ENCODE peak calls at places on chromosomes 16 and 17, in seven cellular contexts. R is IMR-90, D is mesenchymal stem cell, W is H9, T is neuronal stem cell, N is H1, L is trophoblast cell. O is an unnamed sample.

GRCh38 chr17:78376161-78376560 is 2.3 kb upstream of the PGS1 start:
- DNase-seq in D (no peak), L (no peak), W (no peak), T (no peak), N (no peak), R (no peak), O (no peak)

GRCh38 chr17:12296120-12296727 is 275.5 kb downstream of the MAP2K4 start:
- DNase-seq in N (peak), L (no peak), D (no peak), T (peak), W (peak), R (peak), O (peak)

GRCh38 chr17:79630120-79630519 is 19.3 kb upstream of the RBFOX3 start:
- DNase-seq in T (no peak), L (no peak), N (peak), R (no peak), W (peak), D (no peak), O (no peak)

GRCh38 chr17:70905796-70906195 is 736.5 kb downstream of the KCNJ2 start:
- DNase-seq in T (no peak), L (no peak), R (peak), D (peak), N (no peak), W (no peak), O (peak)

GRCh38 chr17:36942631-36943125 is 5.4 kb downstream of the LHX1 start:
- DNase-seq in T (no peak), N (no peak), R (no peak), W (peak), D (no peak), L (no peak), O (no peak)

GRCh38 chr17:4604111-4604644 is 19.8 kb downstream of the SMTNL2 start:
- DNase-seq in W (no peak), T (no peak), L (peak), D (peak), N (no peak), R (peak), O (no peak)

GRCh38 chr16:57372372-57373116 is at the start of gene CX3CL1:
- DNase-seq in L (no peak), D (peak), N (peak), W (peak), T (no peak), R (peak), O (peak)

GRCh38 chr16:80671281-80671849 is 130.6 kb downstream of the DYNLRB2 start:
- DNase-seq in W (no peak), R (no peak), D (no peak), N (no peak), L (no peak), T (no peak), O (no peak)

GRCh38 chr17:18008496-18009268 is 30.3 kb downstream of the ATPAF2 start:
- DNase-seq in T (no peak), D (peak), N (no peak), L (peak), R (peak), W (no peak), O (peak)

GRCh38 chr17:62966426-62967110 is 533 bp downstream of the TANC2 start:
- DNase-seq in L (peak), W (peak), D (peak), N (peak), T (peak), R (peak), O (peak)
- H3K4ac ChIP-seq in L (peak), W (no peak), D (peak), N (no peak), T (no peak), R (peak), O (peak)

GRCh38 chr17:62827722-62828498 is 19.8 kb upstream of the MARCHF10 start:
- DNase-seq in L (peak), R (peak), T (no peak), D (peak), W (no peak), N (no peak), O (no peak)
- H2BK120ac ChIP-seq in L (peak), R (peak), T (no peak), D (no peak), W (no peak), N (no peak), O (no peak)

GRCh38 chr16:75256059-75256870 is 4.8 kb upstream of the BCAR1 start:
- DNase-seq in W (peak), N (no peak), D (peak), R (no peak), L (no peak), T (no peak), O (peak)
- H3K4ac ChIP-seq in W (no peak), N (peak), D (peak), R (peak), L (peak), T (peak), O (no peak)

GRCh38 chr17:34365340-34365739 is 2.3 kb upstream of the CCL1 start:
- DNase-seq in T (no peak), D (no peak), L (no peak), N (no peak), R (no peak), W (no peak), O (no peak)
- H2BK120ac ChIP-seq in T (no peak), D (no peak), L (no peak), N (no peak), R (no peak), W (no peak), O (no peak)

DNA sequence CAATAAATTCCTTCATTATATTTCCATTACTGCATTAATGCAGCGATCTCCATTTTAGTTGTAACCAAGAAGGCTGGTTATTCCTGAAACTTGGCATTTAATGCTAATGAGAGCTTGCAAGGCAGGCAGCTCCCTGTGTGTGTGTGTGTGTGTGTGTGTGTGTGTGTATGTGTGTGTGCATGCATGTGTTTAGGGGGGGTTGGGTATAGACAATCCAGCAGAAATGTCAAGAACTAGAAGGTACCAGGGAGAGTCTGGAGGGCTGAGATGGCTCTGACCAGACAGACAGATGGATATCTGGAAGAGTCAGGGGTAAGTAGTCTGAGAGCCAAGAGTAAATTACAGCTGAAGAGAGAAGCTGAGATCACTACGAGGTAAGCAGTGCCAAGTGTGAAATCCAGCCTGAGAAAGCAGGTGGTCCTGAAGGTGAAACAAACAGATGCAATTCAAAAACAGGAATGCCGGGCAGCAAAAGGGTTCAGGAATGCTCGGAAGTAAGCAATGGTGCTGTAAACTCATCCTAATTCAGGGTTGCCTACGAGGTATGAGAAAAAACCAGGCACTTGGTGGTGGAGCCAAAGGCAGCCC is 392.9 kb downstream of the CA10 start:
- DNase-seq in T (no peak), D (no peak), N (no peak), R (no peak), L (no peak), W (no peak), O (no peak)
- H3K4ac ChIP-seq in T (no peak), D (no peak), N (no peak), R (no peak), L (no peak), W (no peak), O (no peak)

GRCh38 chr16:10907757-10908045 is 30.7 kb downstream of the CIITA start:
- DNase-seq in L (no peak), T (no peak), R (no peak), N (no peak), W (no peak), D (no peak), O (no peak)
- H2BK120ac ChIP-seq in L (no peak), T (no peak), R (no peak), N (no peak), W (no peak), D (no peak), O (no peak)

GRCh38 chr16:86048882-86049585 is 150.1 kb downstream of the IRF8 start:
- DNase-seq in N (no peak), T (no peak), W (no peak), L (no peak), R (no peak), D (no peak), O (no peak)
- H3K4ac ChIP-seq in N (no peak), T (no peak), W (no peak), L (no peak), R (no peak), D (no peak), O (no peak)

DNA sequence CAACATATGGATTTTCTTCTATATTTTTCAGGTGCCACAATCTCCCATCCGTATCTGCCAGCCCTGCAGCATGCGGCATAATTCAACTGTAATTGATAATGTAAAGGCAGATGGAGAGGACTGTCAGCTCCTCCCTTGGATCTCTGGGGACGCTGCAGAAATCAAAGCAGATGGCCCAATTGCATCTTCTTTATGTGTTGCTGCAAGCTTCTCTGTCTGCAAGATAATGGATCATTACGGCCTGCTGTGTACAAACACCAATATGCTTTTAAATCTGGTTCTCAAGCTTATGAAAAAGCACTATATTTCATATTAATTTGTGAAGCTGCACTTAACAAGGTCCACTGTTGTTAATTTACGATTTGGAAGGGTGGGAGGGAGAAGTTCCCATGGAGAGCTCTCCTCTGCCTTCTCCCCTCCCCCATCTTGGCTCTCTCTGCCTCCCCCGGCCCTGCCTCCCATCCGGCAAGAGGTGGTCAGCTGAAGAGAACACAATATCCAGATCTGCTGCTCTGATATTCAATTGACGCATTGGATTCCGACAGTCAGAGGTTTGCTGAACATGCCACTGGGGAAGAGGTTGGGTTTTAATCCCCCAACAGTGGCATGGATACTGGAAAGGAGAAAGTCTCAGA is 607.5 kb downstream of the TOX3 start:
- DNase-seq in D (no peak), N (no peak), L (no peak), T (no peak), R (no peak), W (no peak), O (no peak)
- H2BK120ac ChIP-seq in D (no peak), N (no peak), L (no peak), T (no peak), R (peak), W (no peak), O (no peak)

GRCh38 chr16:22660441-22661160 is 149.9 kb downstream of the NPIPB5 start:
- DNase-seq in D (no peak), W (peak), T (no peak), R (no peak), N (no peak), L (no peak), O (no peak)

GRCh38 chr16:22663389-22664064 is 150.4 kb upstream of the HS3ST2 start:
- DNase-seq in W (peak), L (no peak), T (no peak), D (no peak), R (no peak), N (no peak), O (no peak)

GRCh38 chr16:22664132-22664531 is 149.8 kb upstream of the HS3ST2 start:
- DNase-seq in L (no peak), N (no peak), R (no peak), T (no peak), D (no peak), W (peak), O (no peak)

GRCh38 chr16:22659933-22660332 is 149.2 kb downstream of the NPIPB5 start:
- DNase-seq in L (no peak), R (no peak), N (no peak), W (peak), T (no peak), D (no peak), O (no peak)

DNA sequence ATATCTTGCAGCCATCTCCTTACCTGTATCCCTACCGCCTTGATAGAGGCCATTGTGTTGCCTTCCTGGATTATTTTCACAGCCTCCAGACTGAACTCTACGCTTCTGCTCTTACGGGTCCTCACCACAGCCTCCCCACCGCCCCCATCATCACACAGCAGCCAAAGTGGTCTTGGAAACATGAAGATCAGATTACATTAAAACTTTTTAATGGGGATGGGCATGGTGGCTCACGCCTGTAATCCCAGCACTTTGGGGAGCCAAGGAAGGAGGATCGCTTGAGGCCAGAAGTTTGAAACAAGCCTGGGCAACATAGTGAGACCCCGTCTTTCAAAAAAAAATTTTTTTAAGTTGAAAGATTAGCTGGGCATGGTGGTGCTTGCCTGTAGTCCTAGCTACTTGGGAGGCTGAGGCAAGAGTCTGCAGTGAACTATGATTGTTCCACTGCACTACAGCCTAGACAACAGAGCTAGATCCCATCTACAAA is 150.5 kb downstream of the NPIPB5 start:
- DNase-seq in D (no peak), R (no peak), L (no peak), W (peak), T (no peak), N (no peak), O (no peak)
- H3K4ac ChIP-seq in D (no peak), R (no peak), L (no peak), W (no peak), T (no peak), N (no peak), O (no peak)

DNA sequence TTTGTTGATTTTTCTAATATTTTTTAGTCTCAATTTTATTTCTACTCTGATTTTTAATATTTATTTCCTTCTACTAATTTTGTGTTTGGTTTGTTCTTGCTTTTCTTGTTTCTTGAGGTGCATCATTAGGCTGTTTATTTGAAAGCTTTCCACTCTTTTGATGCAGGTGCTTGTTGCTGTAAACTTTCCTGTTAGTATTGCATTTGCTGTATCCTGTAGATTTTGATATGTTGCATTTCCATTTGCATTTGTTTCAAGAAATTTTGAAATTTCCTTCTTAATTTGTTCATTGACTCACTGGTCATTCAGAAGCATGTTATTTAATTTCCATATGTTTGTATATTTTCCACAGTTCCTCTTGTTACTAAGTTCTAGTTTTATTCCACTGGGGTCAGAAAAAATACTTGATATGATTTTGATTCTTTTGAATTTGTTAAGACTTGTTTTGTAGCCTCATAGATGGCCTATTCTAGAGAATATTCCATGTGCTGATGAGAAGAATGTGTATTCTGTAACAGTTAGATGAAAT is 43.1 kb upstream of the NACA2 start:
- DNase-seq in D (no peak), W (no peak), N (no peak), R (no peak), L (no peak), T (no peak), O (no peak)
- H2BK120ac ChIP-seq in D (no peak), W (no peak), N (no peak), R (no peak), L (no peak), T (no peak), O (no peak)

O was measured in mesendoderm.